ENCODE peak calls at places on chromosomes 5 and 9, in five cellular contexts. F, T, M, K and S are unnamed samples.

GRCh38 chr5:124445220-124445619 is 301.2 kb downstream of the ZNF608 start:
- DNase-seq in F (no peak), K (no peak), T (no peak), M (no peak), S (no peak)

GRCh38 chr5:145293716-145294115 is 541.4 kb downstream of the PRELID2 start:
- DNase-seq in M (no peak), F (no peak), T (no peak), K (no peak), S (no peak)

GRCh38 chr5:56479701-56480304 is 246.7 kb upstream of the ANKRD55 start:
- DNase-seq in T (peak), K (no peak), M (no peak), F (no peak), S (no peak)

GRCh38 chr9:111928342-111928720 is 31.7 kb downstream of the UGCG start:
- DNase-seq in M (no peak), K (no peak), T (no peak), F (no peak), S (no peak)

GRCh38 chr9:24961787-24962186 is 416.1 kb upstream of the IZUMO3 start:
- DNase-seq in K (no peak), T (no peak), M (no peak), F (no peak), S (no peak)

GRCh38 chr9:116501871-116502270 is 185.2 kb upstream of the TRIM32 start:
- DNase-seq in M (no peak), F (no peak), T (no peak), K (no peak), S (no peak)

GRCh38 chr5:140868721-140869554 is at the start of gene PCDHA11:
- DNase-seq in K (peak), F (no peak), M (no peak), T (no peak), S (no peak)

GRCh38 chr5:108430931-108431608 is 49.2 kb upstream of the FBXL17 start:
- DNase-seq in K (no peak), T (no peak), F (no peak), M (no peak), S (no peak)

GRCh38 chr5:119022017-119022745 is 33.8 kb upstream of the DTWD2 start:
- DNase-seq in F (no peak), M (no peak), K (no peak), T (no peak), S (no peak)

GRCh38 chr9:110746211-110746930 is 77.8 kb downstream of the MUSK start:
- DNase-seq in F (no peak), M (no peak), T (no peak), K (no peak), S (no peak)

GRCh38 chr9:127754099-127754760 is 19.1 kb upstream of the TOR2A start:
- DNase-seq in M (no peak), K (no peak), F (no peak), T (no peak), S (no peak)

GRCh38 chr5:147748590-147748989 is 33.9 kb downstream of the JAKMIP2 start:
- DNase-seq in T (no peak), K (no peak), F (no peak), M (no peak), S (no peak)

GRCh38 chr9:103242025-103242424 is 246.9 kb downstream of the CYLC2 start:
- DNase-seq in T (no peak), M (no peak), K (no peak), F (no peak), S (no peak)

GRCh38 chr5:91219803-91220371 is 163.2 kb downstream of the ARRDC3 start:
- DNase-seq in M (no peak), T (no peak), K (no peak), F (no peak), S (no peak)

GRCh38 chr5:91217859-91218258 is 165.3 kb downstream of the ARRDC3 start:
- DNase-seq in K (no peak), T (no peak), M (no peak), F (no peak), S (no peak)

GRCh38 chr5:91219141-91219802 is 163.8 kb downstream of the ARRDC3 start:
- DNase-seq in K (no peak), T (no peak), M (no peak), F (no peak), S (no peak)

GRCh38 chr5:91212336-91213092 is 170.6 kb downstream of the ARRDC3 start:
- DNase-seq in M (no peak), T (no peak), K (no peak), F (no peak), S (no peak)

GRCh38 chr5:91214571-91214970 is 168.5 kb downstream of the ARRDC3 start:
- DNase-seq in K (no peak), F (no peak), T (no peak), M (no peak), S (no peak)
- H3K27ac ChIP-seq in K (no peak), F (no peak), T (no peak), M (no peak), S (no peak)

DNA sequence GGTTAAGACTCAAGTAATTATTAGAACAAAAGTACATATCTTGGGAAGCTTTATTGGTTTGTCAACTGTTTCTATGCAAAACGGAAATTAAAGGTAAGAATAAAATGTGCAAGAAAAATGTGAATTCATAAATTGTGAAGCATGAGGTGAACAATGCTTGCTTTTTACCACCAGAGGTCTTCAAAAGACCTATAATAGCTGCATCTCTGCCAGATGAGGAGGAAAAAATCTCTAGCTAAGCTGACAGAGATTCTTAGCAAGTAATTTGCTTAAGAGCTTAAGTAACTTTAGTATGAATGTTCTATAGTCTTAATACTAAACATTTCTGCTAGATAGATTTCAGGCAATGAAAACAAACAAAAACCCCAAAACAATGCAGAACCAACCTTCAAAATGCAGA is 54.1 kb downstream of the MRPS30 start:
- DNase-seq in K (no peak), M (no peak), T (no peak), F (no peak), S (no peak)
- TF ChIP-seq CTCF in K (peak), M (peak), T (no peak), F (no peak), S (peak)

DNA sequence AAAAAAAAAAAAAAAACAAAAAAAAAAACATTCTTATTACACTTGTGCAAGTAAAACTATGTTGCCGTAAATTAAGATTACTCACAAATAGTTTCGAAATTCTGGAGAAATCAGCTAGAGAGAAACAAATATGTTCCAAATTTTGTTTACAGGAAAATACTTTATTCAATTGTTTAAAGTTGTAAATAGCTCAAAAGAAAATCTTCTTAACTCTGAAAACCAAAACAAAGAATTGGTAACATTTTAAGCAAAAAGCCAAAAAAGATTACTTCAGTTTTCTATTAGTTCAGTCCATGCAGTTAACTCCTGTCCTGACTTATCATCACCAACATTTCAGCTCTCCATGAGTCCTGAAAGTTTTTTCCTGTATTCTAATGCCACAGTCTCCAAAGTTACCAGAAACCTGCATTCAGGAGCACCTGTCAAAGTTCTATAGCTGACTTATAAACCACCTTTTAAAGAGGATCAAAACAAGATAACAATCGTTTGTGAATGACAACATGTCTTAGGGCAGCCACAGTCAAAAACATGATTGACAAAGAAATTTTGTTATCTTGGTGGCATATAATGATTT is 194.2 kb downstream of the RANBP17 start:
- DNase-seq in F (no peak), M (no peak), K (no peak), T (no peak), S (no peak)
- H3K4me3 ChIP-seq in F (no peak), M (no peak), K (no peak), T (no peak), S (no peak)

DNA sequence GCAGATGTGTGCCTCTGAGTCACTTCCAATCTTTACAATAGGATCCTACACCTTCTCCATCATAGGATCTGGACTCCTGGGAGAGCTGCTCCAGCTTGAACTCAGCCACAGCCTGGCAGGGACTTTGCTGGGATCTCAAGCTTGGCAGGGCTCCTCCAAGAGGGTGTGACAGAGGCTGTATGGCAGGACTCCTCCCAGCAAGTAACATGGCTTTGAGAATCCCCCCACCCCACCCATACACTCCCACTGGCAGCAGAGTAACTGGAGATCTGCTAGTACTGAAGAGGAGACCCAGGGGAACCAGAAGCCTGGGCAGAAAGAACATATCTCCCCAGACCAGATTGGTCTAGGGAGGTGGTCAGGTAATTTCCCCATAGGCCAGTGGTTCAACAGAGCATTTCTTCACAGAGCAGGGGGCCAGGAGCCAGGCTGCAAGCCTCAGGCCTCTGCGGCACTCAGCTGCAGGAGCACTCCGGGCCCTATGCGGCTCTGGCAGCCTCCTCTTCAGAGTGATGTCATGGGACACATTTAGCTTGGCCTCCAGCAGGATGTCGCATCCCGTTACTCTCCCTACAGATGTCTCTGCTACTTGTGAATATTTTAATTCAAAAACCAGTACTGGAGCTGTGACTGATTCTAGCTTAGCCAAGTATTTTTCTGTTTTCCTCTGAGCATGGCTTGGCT is 1.7 kb upstream of the ACSL6 start:
- DNase-seq in F (peak), K (no peak), M (no peak), T (peak), S (peak)
- H3K27ac ChIP-seq in F (no peak), K (no peak), M (no peak), T (no peak), S (no peak)

GRCh38 chr5:141914797-141915196 is 8.9 kb upstream of the DELE1 start:
- DNase-seq in F (no peak), K (no peak), M (no peak), T (peak), S (no peak)

GRCh38 chr5:141915881-141916336 is 7.8 kb upstream of the DELE1 start:
- DNase-seq in T (peak), K (no peak), M (peak), F (peak), S (no peak)

GRCh38 chr5:141913560-141913959 is 10.1 kb upstream of the DELE1 start:
- DNase-seq in M (no peak), K (no peak), F (no peak), T (peak), S (no peak)

GRCh38 chr5:141916522-141916921 is 7.1 kb upstream of the DELE1 start:
- DNase-seq in F (no peak), K (no peak), T (no peak), M (no peak), S (no peak)

DNA sequence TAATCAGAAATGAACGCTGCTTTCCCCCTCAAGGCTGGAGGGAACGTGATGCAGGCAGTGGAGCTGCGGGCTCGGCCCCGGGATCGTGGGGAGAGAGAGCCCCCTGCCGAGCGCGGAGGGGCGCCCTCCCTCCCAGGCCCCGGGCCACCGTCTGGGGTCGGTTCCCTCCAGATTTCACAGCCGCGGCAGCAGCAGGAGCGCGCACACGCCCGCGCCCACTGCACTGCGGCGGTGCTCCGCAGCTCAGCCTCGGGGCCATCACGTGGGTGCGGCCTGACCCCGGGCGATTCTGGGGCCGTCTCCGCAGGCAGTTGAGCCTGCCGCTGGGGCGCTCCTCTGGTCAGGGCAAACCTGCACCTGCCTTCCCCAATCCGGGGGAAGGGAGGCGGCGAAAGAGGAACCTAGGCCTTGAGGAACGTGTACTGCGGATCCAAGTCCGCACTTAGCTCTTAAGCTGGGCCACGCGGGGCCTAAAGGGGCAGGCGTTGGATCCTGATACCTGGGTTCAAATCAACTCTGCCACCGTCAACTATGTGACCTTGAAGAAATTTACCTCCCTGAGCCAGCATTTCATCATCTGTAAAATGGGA is 9.4 kb upstream of the DELE1 start:
- DNase-seq in T (peak), K (no peak), M (peak), F (peak), S (peak)
- TF ChIP-seq CTCF in T (peak), K (peak), M (peak), F (peak), S (peak)

DNA sequence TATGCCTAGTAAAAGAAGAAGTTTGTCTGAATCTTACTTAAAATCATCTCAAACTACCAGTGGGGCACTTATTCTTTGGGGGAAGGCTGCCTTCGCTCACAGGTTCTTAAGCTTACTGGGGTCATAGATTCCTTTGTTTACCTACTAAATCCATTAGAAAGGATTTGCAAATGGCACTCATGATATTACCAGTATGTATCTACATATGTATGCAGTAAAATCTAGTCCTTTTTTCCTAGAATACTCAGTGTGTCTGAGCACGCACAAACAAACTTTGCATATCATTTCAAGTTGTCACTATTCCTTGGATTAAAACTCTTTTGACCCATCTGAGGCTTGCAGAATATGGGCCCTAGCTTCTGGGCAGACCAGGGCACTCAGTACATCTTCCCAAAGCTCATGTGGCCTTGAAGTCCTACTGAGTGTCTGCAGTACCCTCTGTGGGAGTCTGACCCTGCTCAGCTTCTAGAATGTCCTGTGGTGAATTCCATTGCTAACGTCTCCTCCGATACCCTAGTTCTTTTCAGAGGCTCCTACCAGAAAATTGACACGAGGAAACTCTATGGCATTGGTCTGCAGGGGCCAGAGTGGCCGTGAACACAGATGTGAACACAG is 297.9 kb downstream of the SLIT3 start:
- DNase-seq in M (no peak), T (no peak), K (no peak), F (no peak), S (no peak)
- H3K4me3 ChIP-seq in M (no peak), T (no peak), K (no peak), F (no peak), S (no peak)

DNA sequence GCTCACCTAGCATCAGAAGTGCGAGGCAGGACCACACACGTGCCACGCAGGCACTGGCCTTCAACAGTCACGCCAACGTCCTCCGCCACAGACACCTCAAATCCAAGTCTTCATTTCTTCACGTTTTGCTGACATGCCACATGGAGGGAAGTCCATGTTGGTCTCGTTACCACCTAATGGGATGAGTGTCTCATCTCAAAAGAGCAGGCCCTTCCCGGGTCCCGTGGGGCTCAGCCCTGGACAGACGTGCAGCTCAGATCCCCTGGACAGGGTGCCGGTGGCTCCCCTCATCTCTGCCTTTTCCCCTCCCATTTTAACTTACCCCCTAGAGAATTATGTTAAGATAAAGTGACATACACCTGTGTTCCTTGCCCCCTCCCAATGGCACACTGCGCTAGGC is 76.8 kb downstream of the MRPL36 start:
- DNase-seq in M (no peak), T (peak), F (no peak), K (no peak), S (no peak)
- H3K27ac ChIP-seq in M (no peak), T (no peak), F (no peak), K (no peak), S (no peak)

DNA sequence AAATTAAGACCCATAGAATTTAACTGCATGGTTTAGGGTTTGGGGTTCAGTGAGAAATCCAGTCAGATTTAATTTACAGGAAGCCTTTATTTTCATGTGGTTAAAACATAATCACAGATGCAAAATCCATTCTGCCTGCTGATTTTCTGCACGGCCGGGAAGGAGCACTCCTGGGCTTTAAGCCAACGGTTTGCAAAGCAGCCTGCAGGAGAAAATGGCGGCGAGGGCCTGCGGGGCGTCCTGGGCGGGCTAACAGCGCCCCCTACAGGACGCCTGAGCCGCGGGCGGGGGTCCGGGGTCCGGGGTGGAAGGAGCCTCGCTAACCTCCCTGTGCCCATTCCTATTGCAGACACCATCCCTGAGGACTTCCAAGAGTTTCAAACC is 47.6 kb downstream of the THBS4 start:
- DNase-seq in T (peak), F (peak), K (no peak), M (peak), S (peak)
- TF ChIP-seq CTCF in T (peak), F (peak), K (peak), M (peak), S (peak)

DNA sequence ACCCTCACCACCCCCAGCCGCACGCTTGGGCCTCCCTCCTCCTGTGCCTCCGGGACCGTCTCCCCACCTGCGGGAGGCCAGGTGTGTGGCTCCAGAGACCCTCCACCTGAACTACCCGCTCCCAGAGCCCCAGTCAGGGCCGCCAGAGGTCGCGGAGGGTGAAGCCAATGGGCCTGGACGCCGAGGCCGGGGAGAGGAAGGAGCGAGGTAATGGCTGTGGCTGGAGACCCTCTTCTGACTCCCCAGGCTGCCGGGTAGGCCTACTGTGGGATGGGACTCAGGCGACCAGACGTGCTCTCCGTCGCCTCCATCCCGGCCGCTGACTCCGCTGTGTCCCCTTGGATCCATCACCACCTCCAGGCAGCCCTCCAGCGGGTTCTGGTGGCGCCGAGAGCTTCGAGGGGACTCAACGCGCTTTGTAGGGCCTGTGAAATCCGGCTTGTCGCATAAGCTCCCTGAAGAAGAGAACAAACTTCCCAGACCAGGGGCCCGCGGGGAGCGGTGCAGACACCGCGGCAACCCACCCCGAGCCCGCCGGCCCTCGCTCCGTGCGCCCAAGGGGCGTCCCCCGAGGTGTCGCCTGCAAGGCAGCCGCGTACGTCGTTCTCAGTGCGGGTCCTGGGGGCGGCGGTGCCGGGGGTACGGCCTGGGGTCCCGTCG is 12.6 kb downstream of the IRX2 start:
- DNase-seq in M (no peak), T (peak), K (no peak), F (no peak), S (no peak)
- H3K4me3 ChIP-seq in M (peak), T (peak), K (no peak), F (peak), S (peak)

GRCh38 chr5:149410071-149410470 is 31.0 kb upstream of the IL17B start:
- DNase-seq in M (no peak), F (no peak), K (no peak), T (peak), S (no peak)
- H3K27ac ChIP-seq in M (peak), F (peak), K (no peak), T (peak), S (peak)